ENCODE peak calls at places on chromosomes 3 and 15, in nine cellular contexts. X, I, Y, B, Q, D, L, J and A are unnamed samples.

GRCh38 chr3:12479919-12480425 is 4.3 kb upstream of the TSEN2 start:
- DNase-seq in X (peak; percentile 85), J (peak; percentile 67), Y (no peak), B (peak; percentile 72), Q (no peak), D (peak; percentile 18), L (peak; percentile 75), I (no peak), A (peak; percentile 19)

GRCh38 chr3:194995334-194995733 is 275.6 kb downstream of the XXYLT1 start:
- DNase-seq in Y (no peak), D (no peak), L (no peak), J (no peak), X (no peak), B (no peak), Q (no peak), I (no peak), A (no peak)

GRCh38 chr15:60972301-60972700 is 256.8 kb downstream of the RORA start:
- DNase-seq in Y (no peak), L (peak; percentile 55), X (no peak), Q (no peak), B (peak; percentile 55), I (no peak), D (no peak), J (no peak), A (no peak)

GRCh38 chr3:57079221-57079831 is 18.9 kb downstream of the SPATA12 start:
- DNase-seq in X (peak; percentile 88), Q (peak; percentile 37), I (peak; percentile 85), D (peak; percentile 66), J (peak; percentile 40), Y (peak; percentile 30), L (peak; percentile 43), B (peak; percentile 45), A (peak; percentile 85)

GRCh38 chr3:63896332-63897034 is 15.7 kb downstream of the SCAANT1 start:
- DNase-seq in I (no peak), Y (no peak), B (no peak), L (no peak), J (no peak), D (no peak), X (no peak), Q (no peak), A (no peak)

GRCh38 chr3:31230834-31231233 is 301.9 kb upstream of the STT3B start:
- DNase-seq in Q (no peak), B (no peak), L (no peak), J (no peak), I (no peak), Y (no peak), D (no peak), X (no peak), A (no peak)

GRCh38 chr3:99927651-99928390 is 110.2 kb downstream of the CMSS1 start:
- DNase-seq in B (no peak), X (peak; percentile 84), D (no peak), J (no peak), Y (no peak), Q (no peak), L (no peak), I (no peak), A (no peak)

GRCh38 chr15:101474983-101475382 is 14.5 kb downstream of the PCSK6 start:
- DNase-seq in X (no peak), J (no peak), Y (no peak), B (no peak), Q (no peak), I (no peak), D (no peak), L (no peak), A (no peak)

GRCh38 chr3:125436921-125437320 is 61.8 kb upstream of the ZNF148 start:
- DNase-seq in B (no peak), J (no peak), L (no peak), Q (no peak), X (no peak), D (no peak), I (no peak), Y (no peak), A (no peak)

GRCh38 chr15:89652666-89653065 is 2.6 kb downstream of the KIF7 start:
- DNase-seq in J (no peak), Q (peak; percentile 17), B (no peak), I (no peak), D (no peak), L (no peak), X (no peak), Y (no peak), A (no peak)

GRCh38 chr15:68576253-68577236 is 2.2 kb upstream of the CORO2B start:
- DNase-seq in D (no peak), I (no peak), B (no peak), L (no peak), X (no peak), Q (no peak), Y (no peak), J (no peak), A (no peak)

DNA sequence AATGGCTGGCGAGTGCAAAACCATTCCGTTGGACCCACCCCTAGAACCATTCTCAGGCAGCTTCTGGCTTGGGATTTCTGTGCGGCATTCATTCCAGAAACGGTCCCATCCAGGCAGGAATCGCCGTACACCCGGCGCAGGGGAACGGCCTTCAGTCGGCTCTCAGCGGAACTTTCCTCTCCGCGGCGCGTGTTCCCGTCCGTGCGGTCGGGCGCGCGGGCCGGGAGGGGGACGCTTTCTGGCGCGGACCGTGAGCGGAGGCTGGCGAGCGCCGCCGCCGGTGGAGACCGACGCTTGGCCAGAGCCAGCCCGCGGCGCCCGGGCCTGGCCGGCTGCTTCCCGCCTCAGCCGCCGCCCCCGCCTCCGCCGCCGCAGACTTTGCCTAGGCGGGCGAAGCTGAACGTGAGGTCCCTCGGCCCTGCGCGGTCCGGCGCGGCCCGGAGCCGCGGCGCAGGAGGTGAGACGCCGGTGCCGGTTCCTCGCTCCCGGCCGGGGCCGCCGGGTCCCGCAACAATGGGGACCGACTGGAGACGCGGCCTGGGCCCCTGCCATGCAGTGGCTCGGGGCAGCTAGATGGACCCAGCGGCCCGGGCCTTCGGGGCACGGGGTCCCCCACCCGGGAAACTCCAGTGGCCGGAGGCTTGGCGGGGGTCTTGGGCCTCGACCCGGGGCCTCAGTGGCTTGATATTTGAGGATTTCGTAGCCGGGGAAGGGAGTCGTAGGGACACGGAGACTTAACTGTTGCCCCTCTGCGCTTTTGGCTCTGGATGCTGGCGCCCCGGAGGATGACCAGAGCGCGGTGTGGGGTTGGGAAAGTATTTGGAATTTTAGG is at the start of gene RAD54L2:
- DNase-seq in D (peak; percentile 85), X (peak; percentile 89), J (peak; percentile 88), Y (peak; percentile 85), Q (peak; percentile 88), L (peak; percentile 90), I (peak; percentile 91), B (peak; percentile 92), A (peak; percentile 85)
- TF ChIP-seq CTCF in D (no peak), X (no peak), J (no peak), Y (no peak), Q (peak; percentile 37), L (no peak), I (peak; percentile 33), B (peak; percentile 23), A (no peak)

DNA sequence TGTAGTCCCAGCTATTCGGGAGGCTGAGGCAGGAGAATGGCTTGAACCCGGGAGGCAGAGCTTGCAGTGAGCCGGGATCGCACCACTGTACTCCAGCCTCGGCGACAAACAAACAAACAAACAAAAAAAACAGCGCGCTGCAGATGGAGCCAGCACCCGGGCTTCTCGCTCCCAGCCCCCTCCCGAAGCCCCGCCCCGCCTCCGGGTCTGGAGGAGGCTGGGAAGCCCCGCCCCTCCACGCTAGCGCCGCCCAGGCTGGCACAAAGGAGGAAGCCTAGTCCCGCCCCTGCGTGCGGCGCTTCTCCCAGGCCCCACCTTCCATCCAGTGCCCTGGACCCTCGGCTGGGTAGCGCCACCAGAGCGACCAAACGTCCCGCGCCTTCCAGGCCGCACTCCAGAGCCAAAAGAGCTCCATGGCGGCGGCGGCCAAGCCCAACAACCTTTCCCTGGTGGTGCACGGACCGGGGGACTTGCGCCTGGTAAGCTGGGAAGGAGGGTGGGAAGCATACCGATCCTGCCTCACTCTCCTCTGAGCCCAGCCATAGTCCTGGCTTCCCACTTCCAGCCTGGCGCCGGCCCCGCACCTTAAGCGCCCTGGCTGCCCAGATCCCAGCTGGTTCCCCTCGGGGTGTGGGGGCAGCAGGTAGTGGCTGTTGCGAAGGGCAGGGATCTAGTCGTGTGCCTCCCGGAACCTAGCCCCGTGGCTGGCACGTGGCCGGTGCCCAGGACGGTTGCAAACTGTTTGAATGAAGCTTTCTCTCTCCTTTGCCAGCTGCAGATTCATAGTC is at the start of gene SORD:
- DNase-seq in X (peak; percentile 98), Q (peak; percentile 94), I (peak; percentile 97), D (peak; percentile 95), Y (peak; percentile 92), J (peak; percentile 93), L (peak; percentile 86), B (peak; percentile 89), A (peak; percentile 99)
- TF ChIP-seq CTCF in X (no peak), Q (peak; percentile 5), I (no peak), D (no peak), Y (no peak), J (no peak), L (no peak), B (no peak), A (no peak)

DNA sequence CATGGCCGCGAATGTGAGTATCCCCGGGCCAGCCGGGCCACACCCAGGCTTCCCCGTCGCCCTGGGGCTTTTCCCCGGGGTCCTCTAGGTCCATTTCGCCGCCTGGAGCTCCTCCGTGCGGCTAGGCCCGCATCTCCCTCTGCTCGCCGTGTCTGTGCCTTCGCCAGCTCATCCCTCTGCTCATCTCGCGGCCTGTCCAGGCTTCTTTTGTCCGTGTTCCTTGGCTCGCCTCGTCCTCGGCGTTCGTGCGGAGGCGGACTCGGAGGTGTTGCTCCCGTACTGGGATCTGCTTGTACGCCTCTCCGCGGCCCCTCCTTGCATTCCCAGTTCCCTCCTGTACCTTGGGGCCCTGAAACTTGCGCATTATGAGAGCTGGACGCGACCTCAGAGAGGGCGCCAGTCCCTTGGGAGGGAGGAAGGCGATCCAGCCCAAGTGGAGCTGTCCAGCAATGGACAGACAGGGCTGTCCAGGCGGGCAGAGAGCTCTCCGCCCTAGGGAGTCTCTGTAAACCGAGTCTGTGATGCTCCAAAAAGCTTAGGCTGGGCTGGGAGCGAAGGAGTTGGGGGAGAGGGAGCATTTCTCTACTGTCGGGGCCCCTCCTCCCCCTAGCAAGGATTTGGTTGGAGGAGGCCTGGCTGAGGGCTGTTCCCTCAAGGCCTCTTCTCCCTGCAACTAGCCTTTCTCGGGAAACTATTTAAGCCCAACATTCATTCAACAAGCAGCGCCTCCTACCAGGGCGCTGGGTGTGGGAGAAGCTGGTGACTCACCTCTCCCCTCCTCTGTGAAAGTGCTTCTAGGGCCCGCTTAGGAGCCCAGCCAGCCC is 553 bp downstream of the TMEM43 start:
- DNase-seq in Q (peak; percentile 66), J (peak; percentile 89), X (peak; percentile 78), B (peak; percentile 95), Y (peak; percentile 86), L (peak; percentile 96), D (peak; percentile 58), I (peak; percentile 90), A (peak; percentile 66)
- TF ChIP-seq CTCF in Q (peak; percentile 4), J (no peak), X (peak; percentile 27), B (peak; percentile 18), Y (no peak), L (no peak), D (no peak), I (no peak), A (no peak)

DNA sequence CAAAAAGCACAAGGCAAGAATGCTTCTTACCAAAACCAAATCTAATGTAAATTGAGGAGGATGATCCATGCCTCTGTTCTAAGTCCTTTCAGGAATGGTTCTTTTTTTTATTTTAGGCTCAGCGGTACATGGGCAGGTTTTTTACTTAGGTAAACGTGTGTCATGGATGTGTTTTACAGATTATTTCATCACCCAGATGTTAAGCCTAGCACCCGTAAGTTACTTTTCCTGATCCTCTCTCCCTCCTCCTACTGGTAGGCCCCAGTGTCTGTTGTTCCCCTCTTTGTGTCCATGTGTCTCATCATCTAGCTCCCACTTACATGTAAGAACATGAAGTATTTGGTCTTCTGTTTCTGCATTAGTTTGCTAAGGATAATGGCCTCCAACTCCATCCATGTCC is 289.2 kb upstream of the THBS1 start:
- DNase-seq in I (no peak), X (no peak), Y (no peak), Q (no peak), B (no peak), J (no peak), L (no peak), D (no peak), A (no peak)
- TF ChIP-seq CTCF in I (no peak), X (no peak), Y (no peak), Q (no peak), B (no peak), J (no peak), L (no peak), D (no peak), A (no peak)